ENCODE peak calls at places on chromosomes 11 and 22, in eight cellular contexts. U is lung, I is AG10803, J is GM06990, B is LNCaP clone FGC, L is fibroblast of pulmonary artery, Y is cardiac fibroblast, M is lower leg skin. F is an unnamed sample.

GRCh38 chr11:64355078-64355940 is 3.7 kb upstream of the RPS6KA4 start:
- DNase-seq in U (peak), I (peak), J (peak), B (no peak), L (peak), Y (peak), M (peak), F (no peak)

GRCh38 chr11:3893311-3893710 is 37.8 kb downstream of the STIM1 start:
- DNase-seq in U (no peak), I (no peak), J (no peak), B (no peak), L (no peak), Y (no peak), M (no peak), F (no peak)

GRCh38 chr11:64652586-64653387 is 61.8 kb downstream of the SLC22A12 start:
- DNase-seq in U (peak), I (peak), J (peak), B (peak), L (peak), Y (peak), M (peak), F (no peak)

GRCh38 chr11:120376547-120377182 is 40.5 kb downstream of the ARHGEF12 start:
- DNase-seq in U (no peak), I (no peak), J (no peak), B (no peak), L (no peak), Y (no peak), M (no peak), F (no peak)

GRCh38 chr22:19126309-19126666 is 4.1 kb upstream of the DGCR2 start:
- DNase-seq in U (no peak), I (no peak), J (no peak), B (no peak), L (no peak), Y (no peak), M (no peak), F (no peak)

GRCh38 chr11:56521955-56522354 is 21.1 kb downstream of the OR5M11 start:
- DNase-seq in U (no peak), I (no peak), J (no peak), B (peak), L (no peak), Y (no peak), M (no peak), F (no peak)

GRCh38 chr11:47233989-47234668 is 14.5 kb downstream of the ACP2 start:
- DNase-seq in U (no peak), I (peak), J (no peak), B (no peak), L (peak), Y (peak), M (no peak), F (no peak)

GRCh38 chr11:94767701-94768601 is at the start of gene AMOTL1:
- DNase-seq in U (peak), I (peak), J (peak), B (no peak), L (peak), Y (peak), M (peak), F (no peak)

GRCh38 chr11:73198677-73199076 is 19.4 kb upstream of the P2RY2 start:
- DNase-seq in U (peak), I (no peak), J (no peak), B (no peak), L (peak), Y (peak), M (no peak), F (no peak)

GRCh38 chr22:48511211-48511610 is 1316.5 kb downstream of the BRD1 start:
- DNase-seq in U (no peak), I (no peak), J (no peak), B (no peak), L (no peak), Y (no peak), M (no peak), F (no peak)

GRCh38 chr11:66221726-66222236 is 46.7 kb upstream of the RAB1B start:
- DNase-seq in U (no peak), I (no peak), J (no peak), B (no peak), L (no peak), Y (no peak), M (no peak), F (no peak)

GRCh38 chr11:79062814-79063762 is 377.7 kb downstream of the TENM4 start:
- DNase-seq in U (no peak), I (no peak), J (no peak), B (peak), L (peak), Y (peak), M (no peak), F (no peak)

GRCh38 chr22:24157783-24158170 is 23.5 kb upstream of the SUSD2 start:
- DNase-seq in U (no peak), I (no peak), J (no peak), B (no peak), L (no peak), Y (peak), M (no peak), F (no peak)

GRCh38 chr11:17314232-17314547 is 37.4 kb upstream of the NCR3LG1 start:
- DNase-seq in U (no peak), I (peak), J (no peak), B (no peak), L (peak), Y (peak), M (no peak), F (no peak)

GRCh38 chr11:90803781-90804180 is 580.9 kb upstream of the CHORDC1 start:
- DNase-seq in U (no peak), I (no peak), J (no peak), B (no peak), L (no peak), Y (no peak), M (no peak), F (no peak)

GRCh38 chr11:71180694-71181466 is 71.5 kb downstream of the SHANK2 start:
- DNase-seq in U (no peak), I (no peak), J (no peak), B (no peak), L (no peak), Y (no peak), M (no peak), F (no peak)

DNA sequence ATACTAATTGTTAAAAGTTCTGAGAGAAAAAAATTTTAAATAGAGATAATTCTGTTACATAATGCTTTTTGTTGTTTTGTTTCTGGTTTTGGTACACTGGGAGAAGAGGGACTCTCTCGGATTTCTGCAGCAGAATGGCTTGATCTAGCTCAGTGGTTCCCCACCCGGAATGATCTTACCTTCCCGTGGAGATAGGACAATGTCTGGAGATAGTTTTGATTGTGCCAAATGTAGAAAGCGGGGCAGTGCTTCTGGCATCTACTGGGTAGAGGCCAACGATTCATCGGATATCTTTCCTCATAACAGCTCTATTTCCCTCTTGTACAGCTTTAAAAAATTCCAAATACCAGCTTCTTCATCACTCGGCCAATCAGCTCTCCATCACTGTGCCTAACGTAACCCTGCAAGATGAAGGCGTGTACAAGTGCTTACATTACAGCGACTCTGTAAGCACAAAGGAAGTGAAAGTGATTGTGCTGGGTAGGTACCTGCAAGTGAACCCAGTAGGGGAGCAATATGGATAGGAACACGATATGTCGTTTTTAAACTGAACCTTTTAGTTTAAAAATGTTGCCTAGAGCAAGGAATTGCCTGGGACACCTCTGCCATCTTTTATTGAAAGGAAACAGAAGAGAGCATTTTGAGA is 13.2 kb downstream of the CRTAM start:
- DNase-seq in U (no peak), I (no peak), J (no peak), B (no peak), L (no peak), Y (no peak), M (no peak), F (no peak)
- H3K4me3 ChIP-seq in U (no peak), I (no peak), J (peak), B (no peak), L (no peak), Y (no peak), M (no peak), F (no peak)

DNA sequence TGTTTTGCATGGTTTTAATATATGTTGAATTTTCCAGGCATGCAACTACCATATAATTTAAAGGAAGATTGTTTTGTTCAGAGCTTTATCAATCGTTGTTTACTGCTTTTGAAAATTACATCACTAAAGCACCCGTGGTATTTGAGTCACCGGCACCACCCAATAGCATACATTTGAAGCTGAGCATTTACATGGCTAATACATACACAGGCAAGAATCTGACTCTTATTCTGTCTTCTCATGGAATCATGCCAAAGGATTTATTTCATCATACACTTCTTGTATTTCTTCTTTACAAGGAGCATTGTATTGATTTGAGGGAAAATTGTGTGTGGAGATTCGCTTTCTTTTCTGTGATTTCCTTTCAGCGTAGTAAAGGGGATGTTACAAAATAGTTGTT is 13.1 kb upstream of the CD3E start:
- DNase-seq in U (no peak), I (no peak), J (no peak), B (no peak), L (peak), Y (no peak), M (no peak), F (no peak)
- TF ChIP-seq CTCF in U (no peak), I (no peak), J (no peak), B (no peak), L (no peak), Y (no peak), M (no peak), F (no peak)

DNA sequence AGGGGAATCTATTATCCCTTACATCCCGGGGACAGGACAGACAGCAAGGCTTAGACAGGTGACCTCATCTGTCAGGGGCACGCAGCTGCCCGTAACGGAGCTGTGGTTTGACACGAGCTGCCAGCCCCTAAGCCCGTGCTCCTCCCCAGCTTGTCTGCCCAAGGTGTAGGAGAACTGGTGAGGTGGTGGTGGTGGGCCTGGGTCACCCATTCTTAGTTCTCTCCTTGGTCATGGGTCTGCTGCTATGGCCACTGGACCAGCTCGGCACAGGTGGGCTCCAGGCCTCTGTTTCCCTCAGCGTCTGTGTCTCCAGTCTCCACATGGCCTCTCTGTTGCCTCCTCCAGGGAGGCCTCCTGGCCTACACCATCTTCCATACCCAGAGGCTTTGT is 5.4 kb downstream of the PARVG start:
- DNase-seq in U (no peak), I (no peak), J (no peak), B (no peak), L (no peak), Y (no peak), M (no peak), F (no peak)
- H3K4me3 ChIP-seq in U (no peak), I (no peak), J (no peak), B (no peak), L (no peak), Y (no peak), M (no peak), F (no peak)

GRCh38 chr11:115745545-115746265 is 241.5 kb upstream of the CADM1 start:
- DNase-seq in U (no peak), I (no peak), J (no peak), B (no peak), L (no peak), Y (no peak), M (no peak), F (no peak)
- TF ChIP-seq CTCF in U (no peak), I (no peak), J (no peak), B (no peak), L (no peak), Y (no peak), M (no peak), F (no peak)

DNA sequence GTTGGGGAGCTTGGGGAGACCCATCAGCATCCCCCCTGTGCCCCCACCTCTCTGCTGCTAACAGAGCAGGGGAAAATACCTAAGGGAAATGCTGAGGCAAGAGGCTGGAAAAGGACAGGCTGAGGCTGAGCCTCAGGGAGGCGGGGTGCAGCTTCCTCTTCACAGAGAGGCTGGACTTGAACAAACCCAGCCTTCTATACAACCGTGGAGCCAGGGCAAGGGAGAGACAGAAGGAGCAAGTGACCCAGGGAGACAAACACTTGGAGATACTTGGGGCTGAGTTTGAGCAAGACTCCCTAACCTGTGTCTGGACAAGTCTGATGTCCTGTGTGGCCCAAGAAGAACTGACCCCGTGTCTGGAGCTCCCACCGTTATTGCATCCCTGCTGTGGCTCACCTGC is at the start of gene SLCO2B1:
- DNase-seq in U (no peak), I (no peak), J (no peak), B (no peak), L (no peak), Y (no peak), M (no peak), F (no peak)
- H3K4me3 ChIP-seq in U (peak), I (no peak), J (no peak), B (no peak), L (no peak), Y (no peak), M (peak), F (no peak)

F was measured in epithelial cell of proximal tubule.